ENCODE peak calls at places on chromosomes 2 and 18, in six cellular contexts. W, U, L, S, C and G are unnamed samples.

GRCh38 chr18:78521136-78521535 is 458.5 kb upstream of the SALL3 start:
- DNase-seq in W (no peak), U (no peak), L (no peak), S (no peak), C (no peak), G (no peak)

GRCh38 chr18:54880706-54881105 is 52.4 kb downstream of the RAB27B start:
- DNase-seq in W (no peak), U (no peak), L (no peak), S (peak; percentile 67), C (peak; percentile 49), G (no peak)

GRCh38 chr2:108786008-108786353 is 590 bp upstream of the CCDC138 start:
- DNase-seq in W (no peak), U (no peak), L (no peak), S (no peak), C (no peak), G (no peak)

GRCh38 chr2:94996401-94997100 is 29.0 kb upstream of the MAL start:
- DNase-seq in W (no peak), U (no peak), L (no peak), S (no peak), C (no peak), G (no peak)

GRCh38 chr2:113103958-113104627 is 23.3 kb upstream of the IL1RN start:
- DNase-seq in W (no peak), U (peak; percentile 27), L (no peak), S (no peak), C (no peak), G (no peak)

GRCh38 chr2:173881886-173882285 is 83.3 kb downstream of the SP3 start:
- DNase-seq in W (no peak), U (no peak), L (no peak), S (no peak), C (no peak), G (no peak)

GRCh38 chr2:25587361-25587760 is 86.0 kb downstream of the DTNB start:
- DNase-seq in W (no peak), U (no peak), L (no peak), S (peak; percentile 85), C (no peak), G (no peak)

GRCh38 chr18:52670903-52671302 is 330.9 kb downstream of the DCC start:
- DNase-seq in W (peak; percentile 30), U (no peak), L (no peak), S (peak; percentile 11), C (peak; percentile 19), G (peak; percentile 2)

GRCh38 chr2:16303761-16304160 is 361.9 kb downstream of the CYRIA start:
- DNase-seq in W (no peak), U (no peak), L (no peak), S (no peak), C (no peak), G (no peak)

GRCh38 chr2:70639841-70640448 is 86.3 kb upstream of the TGFA start:
- DNase-seq in W (no peak), U (no peak), L (no peak), S (no peak), C (no peak), G (no peak)

GRCh38 chr18:54689319-54689718 is 98.3 kb downstream of the DYNAP start:
- DNase-seq in W (no peak), U (no peak), L (no peak), S (no peak), C (no peak), G (no peak)

GRCh38 chr2:128381001-128381938 is 62.6 kb upstream of the HS6ST1 start:
- DNase-seq in W (peak; percentile 67), U (no peak), L (no peak), S (no peak), C (no peak), G (no peak)

GRCh38 chr18:24987933-24988840 is 363.8 kb downstream of the ZNF521 start:
- DNase-seq in W (no peak), U (no peak), L (no peak), S (peak; percentile 76), C (no peak), G (no peak)

GRCh38 chr2:198630384-198630783 is 826.0 kb downstream of the PLCL1 start:
- DNase-seq in W (no peak), U (no peak), L (no peak), S (peak; percentile 27), C (no peak), G (no peak)

GRCh38 chr2:102915128-102915527 is 153.3 kb downstream of the TMEM182 start:
- DNase-seq in W (no peak), U (no peak), L (no peak), S (no peak), C (no peak), G (peak; percentile 72)

GRCh38 chr2:65053199-65053598 is 3.0 kb upstream of the CEP68 start:
- DNase-seq in W (no peak), U (no peak), L (peak; percentile 27), S (no peak), C (peak; percentile 54), G (no peak)

GRCh38 chr18:45399643-45400042 is 215.6 kb upstream of the SLC14A2 start:
- DNase-seq in W (no peak), U (no peak), L (no peak), S (no peak), C (peak; percentile 35), G (no peak)

GRCh38 chr2:239245872-239246701 is 154.7 kb downstream of the HDAC4 start:
- DNase-seq in W (peak; percentile 66), U (no peak), L (no peak), S (no peak), C (peak; percentile 73), G (no peak)

GRCh38 chr2:8606649-8607550 is 75.0 kb upstream of the ID2 start:
- DNase-seq in W (no peak), U (no peak), L (no peak), S (no peak), C (no peak), G (no peak)

GRCh38 chr2:96927420-96928171 is 57.7 kb upstream of the SEMA4C start:
- DNase-seq in W (no peak), U (no peak), L (no peak), S (peak; percentile 73), C (no peak), G (peak; percentile 26)

GRCh38 chr2:46488389-46488788 is 9.0 kb downstream of the TMEM247 start:
- DNase-seq in W (no peak), U (no peak), L (no peak), S (peak; percentile 27), C (no peak), G (no peak)

GRCh38 chr2:71882949-71883472 is 264.7 kb downstream of the CYP26B1 start:
- DNase-seq in W (peak; percentile 6), U (no peak), L (no peak), S (peak; percentile 98), C (peak; percentile 12), G (peak; percentile 25)

GRCh38 chr2:47617523-47618271 is 165.2 kb upstream of the MSH6 start:
- DNase-seq in W (no peak), U (no peak), L (no peak), S (no peak), C (no peak), G (no peak)

GRCh38 chr2:212237350-212238095 is 301.1 kb downstream of the ERBB4 start:
- DNase-seq in W (no peak), U (no peak), L (no peak), S (no peak), C (no peak), G (no peak)

GRCh38 chr2:98561902-98562695 is 46.2 kb downstream of the COA5 start:
- DNase-seq in W (no peak), U (no peak), L (no peak), S (no peak), C (no peak), G (no peak)

GRCh38 chr2:7674606-7675005 is 757.4 kb downstream of the RNF144A start:
- DNase-seq in W (no peak), U (no peak), L (no peak), S (peak; percentile 51), C (no peak), G (no peak)

GRCh38 chr2:34162236-34162635 is 563.1 kb upstream of the FAM98A start:
- DNase-seq in W (no peak), U (no peak), L (no peak), S (no peak), C (no peak), G (no peak)